ENCODE peak calls at places on chromosomes 6 and 20, in four cellular contexts. One of them, this sample, is unnamed.

GRCh38 chr6:69487688-69488087 is 309.1 kb downstream of the LMBRD1 start:
- DNase-seq in nephron progenitor cell: no peak
- DNase-seq in fibroblast of lung: no peak
- DNase-seq in neural crest cell: no peak
- DNase-seq in this sample: no peak

GRCh38 chr6:114557089-114557488 is 214.3 kb upstream of the HS3ST5 start:
- DNase-seq in nephron progenitor cell: no peak
- DNase-seq in neural crest cell: no peak
- DNase-seq in fibroblast of lung: no peak
- DNase-seq in this sample: no peak

GRCh38 chr6:139126255-139126654 is 8.6 kb upstream of the HECA start:
- DNase-seq in nephron progenitor cell: no peak
- DNase-seq in neural crest cell: no peak
- DNase-seq in fibroblast of lung: peak
- DNase-seq in this sample: peak

GRCh38 chr6:17013701-17014100 is 88.1 kb upstream of the STMND1 start:
- DNase-seq in fibroblast of lung: peak
- DNase-seq in nephron progenitor cell: no peak
- DNase-seq in neural crest cell: no peak
- DNase-seq in this sample: no peak

GRCh38 chr6:83065511-83066192 is at the start of gene UBE3D:
- DNase-seq in fibroblast of lung: peak
- DNase-seq in neural crest cell: peak
- DNase-seq in nephron progenitor cell: peak
- DNase-seq in this sample: peak

GRCh38 chr6:23003671-23004598 is 434.6 kb downstream of the HDGFL1 start:
- DNase-seq in nephron progenitor cell: no peak
- DNase-seq in fibroblast of lung: no peak
- DNase-seq in neural crest cell: no peak
- DNase-seq in this sample: peak

GRCh38 chr6:143441680-143442359 is 8.7 kb downstream of the ADAT2 start:
- DNase-seq in fibroblast of lung: peak
- DNase-seq in neural crest cell: no peak
- DNase-seq in nephron progenitor cell: no peak
- DNase-seq in this sample: no peak

GRCh38 chr20:32155017-32155965 is 45.8 kb downstream of the TM9SF4 start:
- DNase-seq in nephron progenitor cell: peak
- DNase-seq in fibroblast of lung: peak
- DNase-seq in neural crest cell: peak
- DNase-seq in this sample: peak

GRCh38 chr20:32227744-32228688 is 20.3 kb downstream of the POFUT1 start:
- DNase-seq in neural crest cell: no peak
- DNase-seq in fibroblast of lung: no peak
- DNase-seq in nephron progenitor cell: no peak
- DNase-seq in this sample: peak

GRCh38 chr6:165922309-165922794 is 245.3 kb downstream of the TBXT start:
- DNase-seq in neural crest cell: no peak
- DNase-seq in fibroblast of lung: peak
- DNase-seq in nephron progenitor cell: no peak
- DNase-seq in this sample: no peak

GRCh38 chr6:142879076-142879475 is 65.9 kb downstream of the HIVEP2 start:
- DNase-seq in neural crest cell: no peak
- DNase-seq in nephron progenitor cell: no peak
- DNase-seq in fibroblast of lung: no peak
- DNase-seq in this sample: no peak

GRCh38 chr6:37643851-37644672 is 53.6 kb downstream of the MDGA1 start:
- DNase-seq in fibroblast of lung: no peak
- DNase-seq in nephron progenitor cell: no peak
- DNase-seq in neural crest cell: no peak
- DNase-seq in this sample: peak

GRCh38 chr6:125598422-125598821 is 151.0 kb upstream of the HEY2 start:
- DNase-seq in nephron progenitor cell: no peak
- DNase-seq in fibroblast of lung: peak
- DNase-seq in neural crest cell: no peak
- DNase-seq in this sample: peak

GRCh38 chr20:3929713-3930060 is 40.5 kb downstream of the PANK2 start:
- DNase-seq in neural crest cell: no peak
- DNase-seq in nephron progenitor cell: no peak
- DNase-seq in fibroblast of lung: no peak
- DNase-seq in this sample: no peak

GRCh38 chr6:139508023-139508422 is 133.6 kb upstream of the CITED2 start:
- DNase-seq in neural crest cell: no peak
- DNase-seq in fibroblast of lung: no peak
- DNase-seq in nephron progenitor cell: no peak
- DNase-seq in this sample: no peak

GRCh38 chr20:31693987-31694661 is 28.5 kb downstream of the BCL2L1 start:
- DNase-seq in fibroblast of lung: no peak
- DNase-seq in nephron progenitor cell: no peak
- DNase-seq in neural crest cell: no peak
- DNase-seq in this sample: no peak

GRCh38 chr6:34324738-34325444 is 67.6 kb downstream of the NUDT3 start:
- DNase-seq in fibroblast of lung: peak
- DNase-seq in neural crest cell: no peak
- DNase-seq in nephron progenitor cell: peak
- DNase-seq in this sample: no peak

GRCh38 chr20:59721386-59721785 is 117.0 kb downstream of the PHACTR3 start:
- DNase-seq in nephron progenitor cell: no peak
- DNase-seq in fibroblast of lung: no peak
- DNase-seq in neural crest cell: no peak
- DNase-seq in this sample: no peak

GRCh38 chr6:161850572-161850971 is 576.7 kb upstream of the AGPAT4 start:
- DNase-seq in fibroblast of lung: peak
- DNase-seq in nephron progenitor cell: no peak
- DNase-seq in neural crest cell: no peak
- DNase-seq in this sample: no peak

GRCh38 chr6:26155066-26155925 is 68.1 kb downstream of the HFE start:
- DNase-seq in nephron progenitor cell: peak
- DNase-seq in fibroblast of lung: no peak
- DNase-seq in neural crest cell: peak
- DNase-seq in this sample: no peak

GRCh38 chr6:70108230-70108629 is 194.7 kb downstream of the COL9A1 start:
- DNase-seq in nephron progenitor cell: no peak
- DNase-seq in fibroblast of lung: peak
- DNase-seq in neural crest cell: peak
- DNase-seq in this sample: peak

GRCh38 chr20:47524385-47524784 is 22.7 kb downstream of the NCOA3 start:
- DNase-seq in nephron progenitor cell: no peak
- DNase-seq in fibroblast of lung: no peak
- DNase-seq in neural crest cell: no peak
- DNase-seq in this sample: no peak

GRCh38 chr20:30922129-30922528 is 335.3 kb upstream of the DEFB115 start:
- DNase-seq in nephron progenitor cell: no peak
- DNase-seq in fibroblast of lung: no peak
- DNase-seq in neural crest cell: no peak
- DNase-seq in this sample: no peak

This sample was measured in lung microvascular endothelial cell.